ENCODE peak calls at places on chromosomes 2 and 18, in nine cellular contexts. E, U, P, O, F, Z, C, N and V are unnamed samples.

GRCh38 chr2:45506756-45507155 is 104.3 kb downstream of the SRBD1 start:
- DNase-seq in F (no peak), C (no peak), Z (no peak), O (no peak), N (no peak), U (no peak), P (no peak), E (no peak), V (no peak)

GRCh38 chr2:27007416-27008374 is 25.1 kb upstream of the TMEM214 start:
- DNase-seq in E (no peak), O (no peak), Z (no peak), N (no peak), U (no peak), P (no peak), F (no peak), C (no peak), V (no peak)

GRCh38 chr2:45055261-45055660 is 46.0 kb upstream of the SIX2 start:
- DNase-seq in C (no peak), F (no peak), E (no peak), O (no peak), N (peak), U (no peak), Z (no peak), P (no peak), V (no peak)

GRCh38 chr2:203059567-203059966 is 44.9 kb downstream of the NBEAL1 start:
- DNase-seq in Z (no peak), C (no peak), O (no peak), F (no peak), N (no peak), E (no peak), U (no peak), P (no peak), V (no peak)

GRCh38 chr18:2442726-2443275 is 128.5 kb downstream of the METTL4 start:
- DNase-seq in C (no peak), U (no peak), O (no peak), N (peak), E (no peak), F (no peak), Z (no peak), P (no peak), V (no peak)

GRCh38 chr18:76401496-76401895 is 93.5 kb downstream of the ZNF516 start:
- DNase-seq in C (no peak), Z (no peak), F (no peak), U (no peak), N (no peak), P (no peak), O (no peak), E (no peak), V (no peak)

GRCh38 chr2:150693556-150693955 is 206.1 kb upstream of the RND3 start:
- DNase-seq in E (no peak), C (no peak), P (no peak), F (no peak), O (no peak), N (no peak), Z (no peak), U (no peak), V (no peak)

GRCh38 chr2:60794271-60794863 is 38.3 kb downstream of the PAPOLG start:
- DNase-seq in O (no peak), Z (no peak), U (no peak), C (no peak), E (no peak), P (no peak), N (peak), F (peak), V (no peak)

GRCh38 chr2:71143782-71144181 is 13.3 kb downstream of the MPHOSPH10 start:
- DNase-seq in O (no peak), E (no peak), P (no peak), Z (no peak), F (no peak), N (no peak), U (no peak), C (no peak), V (no peak)

GRCh38 chr2:228819701-228820100 is 451.4 kb downstream of the PID1 start:
- DNase-seq in E (no peak), U (no peak), C (no peak), P (no peak), F (no peak), O (no peak), N (no peak), Z (no peak), V (no peak)

GRCh38 chr2:159265171-159265576 is 21.3 kb downstream of the WDSUB1 start:
- DNase-seq in P (no peak), U (no peak), N (peak), F (no peak), E (peak), Z (no peak), C (peak), O (no peak), V (no peak)

GRCh38 chr18:12252061-12252460 is 2.1 kb upstream of the CIDEA start:
- DNase-seq in Z (no peak), U (no peak), F (no peak), O (no peak), E (no peak), N (no peak), C (no peak), P (no peak), V (no peak)

GRCh38 chr2:162092656-162093556 is 18.9 kb upstream of the DPP4 start:
- DNase-seq in F (no peak), P (no peak), N (peak), Z (peak), E (peak), C (no peak), O (peak), U (no peak), V (no peak)

GRCh38 chr2:38116762-38117161 is 40.8 kb upstream of the CYP1B1 start:
- DNase-seq in N (peak), Z (no peak), E (peak), F (no peak), P (no peak), C (no peak), U (no peak), O (no peak), V (no peak)

GRCh38 chr2:47631840-47632398 is 151.0 kb upstream of the MSH6 start:
- DNase-seq in P (no peak), O (peak), N (peak), E (peak), Z (no peak), F (no peak), U (peak), C (no peak), V (no peak)

GRCh38 chr18:25985999-25986398 is 104.4 kb downstream of the SS18 start:
- DNase-seq in F (no peak), U (no peak), N (no peak), E (no peak), O (no peak), P (no peak), C (no peak), Z (no peak), V (no peak)

GRCh38 chr2:120991401-120991800 is 255.7 kb downstream of the GLI2 start:
- DNase-seq in Z (no peak), O (no peak), U (no peak), N (no peak), P (no peak), F (no peak), E (no peak), C (no peak), V (no peak)

GRCh38 chr2:114935031-114935430 is 492.6 kb downstream of the DPP10 start:
- DNase-seq in N (no peak), E (no peak), F (no peak), O (no peak), U (no peak), C (no peak), P (no peak), Z (no peak), V (no peak)

GRCh38 chr2:228072669-228073068 is 108.8 kb downstream of the SPHKAP start:
- DNase-seq in C (no peak), N (no peak), Z (no peak), O (no peak), P (no peak), U (no peak), E (no peak), F (no peak), V (no peak)

GRCh38 chr2:201413552-201413951 is 37.7 kb downstream of the TRAK2 start:
- DNase-seq in F (no peak), P (no peak), U (no peak), C (no peak), O (no peak), E (no peak), N (no peak), Z (no peak), V (no peak)

GRCh38 chr2:101386599-101387150 is 628 bp downstream of the CREG2 start:
- DNase-seq in N (no peak), U (no peak), E (no peak), O (no peak), F (no peak), Z (peak), P (no peak), C (no peak), V (no peak)

GRCh38 chr2:168536925-168537466 is 80.9 kb downstream of the CERS6 start:
- DNase-seq in U (no peak), N (no peak), E (no peak), O (no peak), Z (no peak), F (no peak), P (no peak), C (no peak), V (no peak)